ENCODE peak calls at places on chromosomes 2 and 18, in eight cellular contexts. B, V, U, H, J, L, Z and Q are unnamed samples.

GRCh38 chr18:692841-693240 is 19.6 kb downstream of the ENOSF1 start:
- DNase-seq in B (no peak), V (no peak), U (no peak), H (no peak), J (no peak), L (no peak), Z (no peak), Q (no peak)

GRCh38 chr2:42424033-42424432 is 63.0 kb upstream of the COX7A2L start:
- DNase-seq in B (no peak), V (no peak), U (no peak), H (no peak), J (no peak), L (no peak), Z (no peak), Q (no peak)

GRCh38 chr18:60163622-60164021 is 209.0 kb downstream of the MC4R start:
- DNase-seq in B (no peak), V (no peak), U (no peak), H (no peak), J (no peak), L (no peak), Z (no peak), Q (no peak)

GRCh38 chr2:54539683-54540082 is 83.6 kb downstream of the SPTBN1 start:
- DNase-seq in B (no peak), V (no peak), U (no peak), H (no peak), J (no peak), L (no peak), Z (no peak), Q (no peak)

GRCh38 chr18:79548077-79548450 is 131.5 kb upstream of the CTDP1 start:
- DNase-seq in B (no peak), V (no peak), U (no peak), H (no peak), J (peak; percentile 37), L (no peak), Z (no peak), Q (no peak)

GRCh38 chr2:231270221-231271114 is 72.0 kb downstream of the ARMC9 start:
- DNase-seq in B (no peak), V (no peak), U (no peak), H (peak; percentile 35), J (no peak), L (no peak), Z (no peak), Q (no peak)

GRCh38 chr2:11296401-11296800 is 48.0 kb downstream of the ROCK2 start:
- DNase-seq in B (no peak), V (no peak), U (no peak), H (no peak), J (no peak), L (no peak), Z (no peak), Q (no peak)

GRCh38 chr18:11980148-11980554 is 1.2 kb upstream of the IMPA2 start:
- DNase-seq in B (no peak), V (no peak), U (no peak), H (peak; percentile 52), J (no peak), L (no peak), Z (no peak), Q (no peak)

GRCh38 chr2:55865095-55865835 is 58.3 kb downstream of the EFEMP1 start:
- DNase-seq in B (no peak), V (no peak), U (no peak), H (no peak), J (no peak), L (no peak), Z (no peak), Q (no peak)

GRCh38 chr2:210302326-210302725 is 12.6 kb downstream of the MYL1 start:
- DNase-seq in B (no peak), V (no peak), U (no peak), H (no peak), J (no peak), L (no peak), Z (no peak), Q (no peak)

GRCh38 chr18:463442-464310 is 36.8 kb downstream of the COLEC12 start:
- DNase-seq in B (peak; percentile 12), V (peak; percentile 53), U (no peak), H (no peak), J (no peak), L (no peak), Z (no peak), Q (no peak)

GRCh38 chr2:3023531-3023930 is 354.1 kb downstream of the EIPR1 start:
- DNase-seq in B (no peak), V (no peak), U (no peak), H (no peak), J (no peak), L (no peak), Z (no peak), Q (no peak)

GRCh38 chr2:53040536-53041229 is 726.9 kb upstream of the CHAC2 start:
- DNase-seq in B (no peak), V (peak; percentile 17), U (no peak), H (no peak), J (no peak), L (no peak), Z (no peak), Q (no peak)

GRCh38 chr18:79567481-79568147 is 112.0 kb upstream of the CTDP1 start:
- DNase-seq in B (peak; percentile 58), V (peak; percentile 73), U (no peak), H (peak; percentile 69), J (no peak), L (peak; percentile 66), Z (peak; percentile 58), Q (peak; percentile 71)

GRCh38 chr2:40321822-40322221 is 130.1 kb downstream of the SLC8A1 start:
- DNase-seq in B (no peak), V (no peak), U (no peak), H (no peak), J (no peak), L (no peak), Z (no peak), Q (no peak)

GRCh38 chr2:1572638-1573037 is 159.4 kb downstream of the TPO start:
- DNase-seq in B (no peak), V (no peak), U (no peak), H (no peak), J (no peak), L (no peak), Z (no peak), Q (peak; percentile 78)

GRCh38 chr2:238938460-238939055 is 90.7 kb downstream of the TWIST2 start:
- DNase-seq in B (no peak), V (no peak), U (no peak), H (peak; percentile 6), J (peak; percentile 55), L (peak; percentile 58), Z (no peak), Q (peak; percentile 80)

GRCh38 chr2:216217904-216218260 is 108.7 kb downstream of the XRCC5 start:
- DNase-seq in B (no peak), V (no peak), U (no peak), H (no peak), J (no peak), L (no peak), Z (no peak), Q (no peak)

GRCh38 chr2:216215991-216216390 is 106.8 kb downstream of the XRCC5 start:
- DNase-seq in B (no peak), V (peak; percentile 82), U (no peak), H (peak; percentile 49), J (no peak), L (no peak), Z (peak; percentile 18), Q (no peak)

GRCh38 chr2:216214768-216215167 is 105.6 kb downstream of the XRCC5 start:
- DNase-seq in B (no peak), V (no peak), U (no peak), H (no peak), J (no peak), L (no peak), Z (no peak), Q (no peak)

GRCh38 chr2:216219866-216220265 is 110.7 kb downstream of the XRCC5 start:
- DNase-seq in B (no peak), V (no peak), U (no peak), H (no peak), J (no peak), L (no peak), Z (no peak), Q (no peak)

GRCh38 chr2:216216951-216217903 is 108.1 kb downstream of the XRCC5 start:
- DNase-seq in B (no peak), V (no peak), U (no peak), H (no peak), J (no peak), L (no peak), Z (no peak), Q (no peak)
- H3K36me3 ChIP-seq in B (no peaks in the 10 kb centered on the region), V (no peaks in the 10 kb centered on the region), U (no peaks in the 10 kb centered on the region), H (no peaks in the 10 kb centered on the region), J (no peaks in the 10 kb centered on the region), L (no peaks in the 10 kb centered on the region), Z (no peaks in the 10 kb centered on the region), Q (no peaks in the 10 kb centered on the region)

GRCh38 chr18:26584745-26585144 is 36.4 kb upstream of the KCTD1 start:
- DNase-seq in B (no peak), V (no peak), U (no peak), H (no peak), J (no peak), L (no peak), Z (no peak), Q (no peak)

GRCh38 chr18:26574958-26575864 is 26.9 kb upstream of the KCTD1 start:
- DNase-seq in B (peak; percentile 37), V (peak; percentile 83), U (no peak), H (peak; percentile 64), J (peak; percentile 51), L (peak; percentile 36), Z (no peak), Q (peak; percentile 28)

GRCh38 chr18:26575865-26576217 is 27.5 kb upstream of the KCTD1 start:
- DNase-seq in B (no peak), V (no peak), U (no peak), H (no peak), J (no peak), L (no peak), Z (no peak), Q (no peak)

DNA sequence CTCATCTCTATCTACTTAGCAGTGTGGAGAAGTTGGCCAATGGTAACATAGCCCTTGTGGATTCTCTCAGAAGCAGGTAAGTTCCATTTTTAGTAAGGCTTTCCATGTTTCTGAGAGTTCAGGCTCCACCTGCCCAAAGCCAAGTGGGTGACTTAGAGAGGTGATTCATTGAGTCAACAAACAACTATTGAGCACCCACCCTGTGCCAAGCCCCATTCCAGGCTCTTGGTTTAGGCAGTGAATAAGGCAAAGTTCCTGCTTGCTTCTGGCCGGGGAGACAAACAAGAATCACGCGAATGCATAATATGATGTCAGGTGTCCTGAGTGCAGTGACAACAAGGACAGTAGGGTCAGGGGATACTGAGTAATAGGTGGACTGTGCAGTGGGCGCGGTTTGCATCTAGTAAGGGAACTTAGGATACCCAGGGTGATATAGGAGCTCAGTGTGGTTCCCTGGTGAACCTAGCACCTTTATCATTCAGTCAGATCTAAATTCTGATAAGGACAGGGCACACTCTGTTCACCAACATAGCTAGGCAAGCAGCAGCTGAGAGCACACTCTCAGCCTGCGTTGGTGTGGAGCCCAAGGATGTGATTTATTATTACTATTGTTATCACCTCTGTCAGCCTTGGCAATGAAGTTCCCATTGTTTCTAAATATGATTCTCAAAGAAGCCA is 31.7 kb upstream of the KCTD1 start:
- DNase-seq in B (no peak), V (no peak), U (peak; percentile 56), H (peak; percentile 25), J (no peak), L (no peak), Z (no peak), Q (no peak)
- H3K36me3 ChIP-seq in B (no peaks in the 10 kb centered on the region), V (no peaks in the 10 kb centered on the region), U (no peaks in the 10 kb centered on the region), H (no peaks in the 10 kb centered on the region), J (no peaks in the 10 kb centered on the region), L (no peaks in the 10 kb centered on the region), Z (no peaks in the 10 kb centered on the region), Q (no peaks in the 10 kb centered on the region)

GRCh38 chr2:63975437-63976124 is 43.6 kb downstream of the VPS54 start:
- DNase-seq in B (no peak), V (no peak), U (no peak), H (no peak), J (no peak), L (no peak), Z (no peak), Q (no peak)
- H3K36me3 ChIP-seq in B (peaks cover 5% of the 10 kb centered on the region), V (no peaks in the 10 kb centered on the region), U (peaks cover 2% of the 10 kb centered on the region), H (no peaks in the 10 kb centered on the region), J (peaks cover 28% of the 10 kb centered on the region), L (peaks cover 11% of the 10 kb centered on the region), Z (peaks cover 23% of the 10 kb centered on the region), Q (peaks cover 60% of the 10 kb centered on the region)

GRCh38 chr2:179954026-179954425 is 53.1 kb downstream of the CWC22 start:
- DNase-seq in B (no peak), V (no peak), U (no peak), H (no peak), J (no peak), L (no peak), Z (no peak), Q (no peak)
- H3K36me3 ChIP-seq in B (peaks cover 10% of the 10 kb centered on the region), V (peaks cover 36% of the 10 kb centered on the region), U (peaks cover 31% of the 10 kb centered on the region), H (no peaks in the 10 kb centered on the region), J (peaks cover 64% of the 10 kb centered on the region), L (no peaks in the 10 kb centered on the region), Z (peaks cover 83% of the 10 kb centered on the region), Q (peaks cover 81% of the 10 kb centered on the region)